ENCODE peak calls at places on chromosomes 7 and 10, in five cellular contexts. One of them, this sample, is unnamed. For H3K4me1, the result is how much of the 10 kb centered on the place peaks cover.

GRCh38 chr10:95539560-95540284 is 21.4 kb downstream of the SORBS1 start:
- DNase-seq in psoas muscle: no peak
- DNase-seq in heart left ventricle: no peak
- DNase-seq in CD8-positive, alpha-beta memory T cell: no peak
- DNase-seq in endothelial cell of umbilical vein: no peak
- DNase-seq in this sample: no peak

GRCh38 chr10:77511498-77512218 is 126.0 kb downstream of the KCNMA1 start:
- DNase-seq in psoas muscle: no peak
- DNase-seq in heart left ventricle: no peak
- DNase-seq in CD8-positive, alpha-beta memory T cell: no peak
- DNase-seq in endothelial cell of umbilical vein: no peak
- DNase-seq in this sample: no peak

GRCh38 chr7:44727346-44728262 is 21.0 kb upstream of the ZMIZ2 start:
- DNase-seq in psoas muscle: no peak
- DNase-seq in heart left ventricle: no peak
- DNase-seq in CD8-positive, alpha-beta memory T cell: no peak
- DNase-seq in endothelial cell of umbilical vein: peak
- DNase-seq in this sample: no peak

GRCh38 chr10:12634532-12634931 is 285.2 kb downstream of the CAMK1D start:
- DNase-seq in psoas muscle: peak
- DNase-seq in heart left ventricle: no peak
- DNase-seq in CD8-positive, alpha-beta memory T cell: no peak
- DNase-seq in endothelial cell of umbilical vein: no peak
- DNase-seq in this sample: no peak

GRCh38 chr10:127649642-127650041 is 87.3 kb upstream of the FOXI2 start:
- DNase-seq in psoas muscle: no peak
- DNase-seq in heart left ventricle: no peak
- DNase-seq in CD8-positive, alpha-beta memory T cell: no peak
- DNase-seq in endothelial cell of umbilical vein: peak
- DNase-seq in this sample: no peak

GRCh38 chr7:151491859-151492258 is 27.8 kb downstream of the RHEB start:
- DNase-seq in psoas muscle: no peak
- DNase-seq in heart left ventricle: no peak
- DNase-seq in CD8-positive, alpha-beta memory T cell: no peak
- DNase-seq in endothelial cell of umbilical vein: no peak
- DNase-seq in this sample: no peak

GRCh38 chr10:23197416-23197861 is 5.3 kb downstream of the PTF1A start:
- DNase-seq in psoas muscle: no peak
- DNase-seq in heart left ventricle: no peak
- DNase-seq in CD8-positive, alpha-beta memory T cell: no peak
- DNase-seq in endothelial cell of umbilical vein: no peak
- DNase-seq in this sample: no peak

GRCh38 chr10:11095374-11095785 is 77.7 kb downstream of the CELF2 start:
- DNase-seq in psoas muscle: no peak
- DNase-seq in heart left ventricle: no peak
- DNase-seq in CD8-positive, alpha-beta memory T cell: no peak
- DNase-seq in endothelial cell of umbilical vein: no peak
- DNase-seq in this sample: no peak

GRCh38 chr10:93462881-93463280 is 19.3 kb downstream of the MYOF start:
- DNase-seq in psoas muscle: no peak
- DNase-seq in heart left ventricle: no peak
- DNase-seq in CD8-positive, alpha-beta memory T cell: no peak
- DNase-seq in endothelial cell of umbilical vein: peak
- DNase-seq in this sample: peak

GRCh38 chr7:32335107-32335506 is 155.1 kb downstream of the LSM5 start:
- DNase-seq in psoas muscle: no peak
- DNase-seq in heart left ventricle: no peak
- DNase-seq in CD8-positive, alpha-beta memory T cell: no peak
- DNase-seq in endothelial cell of umbilical vein: no peak
- DNase-seq in this sample: no peak

GRCh38 chr7:75843470-75844116 is 30.0 kb upstream of the CCL24 start:
- DNase-seq in psoas muscle: no peak
- DNase-seq in heart left ventricle: no peak
- DNase-seq in CD8-positive, alpha-beta memory T cell: no peak
- DNase-seq in endothelial cell of umbilical vein: no peak
- DNase-seq in this sample: no peak

GRCh38 chr10:43940898-43941777 is 292.5 kb upstream of the ZNF32 start:
- DNase-seq in psoas muscle: no peak
- DNase-seq in heart left ventricle: no peak
- DNase-seq in CD8-positive, alpha-beta memory T cell: no peak
- DNase-seq in endothelial cell of umbilical vein: no peak
- DNase-seq in this sample: no peak

GRCh38 chr10:126969310-126969709 is 64.1 kb downstream of the DOCK1 start:
- DNase-seq in psoas muscle: no peak
- DNase-seq in heart left ventricle: no peak
- DNase-seq in CD8-positive, alpha-beta memory T cell: no peak
- DNase-seq in endothelial cell of umbilical vein: no peak
- DNase-seq in this sample: no peak

GRCh38 chr10:59047180-59047579 is 129.3 kb upstream of the PHYHIPL start:
- DNase-seq in psoas muscle: no peak
- DNase-seq in heart left ventricle: no peak
- DNase-seq in CD8-positive, alpha-beta memory T cell: no peak
- DNase-seq in endothelial cell of umbilical vein: no peak
- DNase-seq in this sample: no peak

GRCh38 chr7:34136698-34137097 is 231.4 kb downstream of the BMPER start:
- DNase-seq in psoas muscle: no peak
- DNase-seq in heart left ventricle: no peak
- DNase-seq in CD8-positive, alpha-beta memory T cell: no peak
- DNase-seq in endothelial cell of umbilical vein: no peak
- DNase-seq in this sample: no peak

GRCh38 chr7:29299986-29300609 is 105.5 kb downstream of the CHN2 start:
- DNase-seq in psoas muscle: no peak
- DNase-seq in heart left ventricle: no peak
- DNase-seq in CD8-positive, alpha-beta memory T cell: no peak
- DNase-seq in endothelial cell of umbilical vein: no peak
- DNase-seq in this sample: no peak

GRCh38 chr7:24732646-24733413 is 24.4 kb downstream of the GSDME start:
- DNase-seq in psoas muscle: no peak
- DNase-seq in heart left ventricle: no peak
- DNase-seq in CD8-positive, alpha-beta memory T cell: no peak
- DNase-seq in endothelial cell of umbilical vein: no peak
- DNase-seq in this sample: no peak

GRCh38 chr10:125692246-125692931 is 9.4 kb upstream of the TEX36 start:
- DNase-seq in psoas muscle: no peak
- DNase-seq in heart left ventricle: no peak
- DNase-seq in CD8-positive, alpha-beta memory T cell: no peak
- DNase-seq in endothelial cell of umbilical vein: no peak
- DNase-seq in this sample: no peak

GRCh38 chr7:52547301-52547920 is 488.0 kb upstream of the POM121L12 start:
- DNase-seq in psoas muscle: no peak
- DNase-seq in heart left ventricle: no peak
- DNase-seq in CD8-positive, alpha-beta memory T cell: no peak
- DNase-seq in endothelial cell of umbilical vein: no peak
- DNase-seq in this sample: no peak

GRCh38 chr7:114789942-114790341 is 132.0 kb upstream of the MDFIC start:
- DNase-seq in psoas muscle: no peak
- DNase-seq in heart left ventricle: no peak
- DNase-seq in CD8-positive, alpha-beta memory T cell: no peak
- DNase-seq in endothelial cell of umbilical vein: peak
- DNase-seq in this sample: no peak

GRCh38 chr7:7858559-7858958 is 110.0 kb upstream of the GLCCI1 start:
- DNase-seq in psoas muscle: no peak
- DNase-seq in heart left ventricle: no peak
- DNase-seq in CD8-positive, alpha-beta memory T cell: no peak
- DNase-seq in endothelial cell of umbilical vein: peak
- DNase-seq in this sample: no peak

GRCh38 chr10:80462986-80463741 is 9.1 kb downstream of the TSPAN14 start:
- DNase-seq in psoas muscle: no peak
- DNase-seq in heart left ventricle: no peak
- DNase-seq in CD8-positive, alpha-beta memory T cell: no peak
- DNase-seq in endothelial cell of umbilical vein: peak
- DNase-seq in this sample: no peak

GRCh38 chr7:154677454-154677853 is 325.5 kb downstream of the PAXIP1 start:
- DNase-seq in psoas muscle: no peak
- DNase-seq in heart left ventricle: no peak
- DNase-seq in CD8-positive, alpha-beta memory T cell: no peak
- DNase-seq in endothelial cell of umbilical vein: no peak
- DNase-seq in this sample: peak

GRCh38 chr7:26620352-26620751 is 244.0 kb downstream of the SKAP2 start:
- DNase-seq in psoas muscle: peak
- DNase-seq in heart left ventricle: no peak
- DNase-seq in CD8-positive, alpha-beta memory T cell: no peak
- DNase-seq in endothelial cell of umbilical vein: no peak
- DNase-seq in this sample: no peak

GRCh38 chr10:84530724-84531325 is 202.4 kb downstream of the CCSER2 start:
- DNase-seq in psoas muscle: no peak
- DNase-seq in heart left ventricle: no peak
- DNase-seq in CD8-positive, alpha-beta memory T cell: no peak
- DNase-seq in endothelial cell of umbilical vein: no peak
- DNase-seq in this sample: no peak

GRCh38 chr7:114212753-114213439 is 201.7 kb upstream of the FOXP2 start:
- DNase-seq in psoas muscle: no peak
- DNase-seq in heart left ventricle: no peak
- DNase-seq in CD8-positive, alpha-beta memory T cell: no peak
- DNase-seq in endothelial cell of umbilical vein: no peak
- DNase-seq in this sample: no peak

GRCh38 chr10:74500806-74501205 is 325.6 kb upstream of the KAT6B start:
- DNase-seq in psoas muscle: no peak
- DNase-seq in heart left ventricle: no peak
- DNase-seq in CD8-positive, alpha-beta memory T cell: no peak
- DNase-seq in endothelial cell of umbilical vein: peak
- DNase-seq in this sample: no peak

GRCh38 chr10:86100581-86101061 is 266.0 kb downstream of the GRID1 start:
- DNase-seq in psoas muscle: no peak
- DNase-seq in heart left ventricle: no peak
- DNase-seq in CD8-positive, alpha-beta memory T cell: no peak
- DNase-seq in endothelial cell of umbilical vein: no peak
- DNase-seq in this sample: no peak

DNA sequence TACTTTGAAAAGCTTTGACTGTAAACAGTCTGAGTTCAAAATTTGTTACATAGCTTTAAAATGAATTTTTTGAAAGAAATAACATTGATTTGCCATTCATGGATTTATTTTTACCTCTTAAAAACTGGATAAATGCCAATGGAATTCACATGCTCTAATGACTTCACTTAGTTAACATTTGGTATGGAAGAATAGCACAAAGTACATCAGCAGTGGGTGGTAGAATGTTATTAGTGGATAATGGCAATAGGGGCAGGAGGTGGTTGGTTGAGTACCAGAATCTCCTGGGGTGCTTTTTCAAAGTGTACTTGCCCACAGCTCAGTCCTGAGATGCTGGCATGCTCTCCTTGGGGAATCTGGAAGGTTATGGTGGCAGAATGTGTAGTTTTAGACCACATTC is 4.7 kb downstream of the PPP1R9A start:
- DNase-seq in psoas muscle: no peak
- DNase-seq in heart left ventricle: no peak
- DNase-seq in CD8-positive, alpha-beta memory T cell: no peak
- DNase-seq in endothelial cell of umbilical vein: no peak
- DNase-seq in this sample: no peak
- H3K4me1 ChIP-seq in psoas muscle: under half
- H3K4me1 ChIP-seq in heart left ventricle: under half
- H3K4me1 ChIP-seq in CD8-positive, alpha-beta memory T cell: under half
- H3K4me1 ChIP-seq in endothelial cell of umbilical vein: under half
- H3K4me1 ChIP-seq in this sample: under half

GRCh38 chr10:119538632-119539358 is 3.7 kb downstream of the RGS10 start:
- DNase-seq in psoas muscle: no peak
- DNase-seq in heart left ventricle: no peak
- DNase-seq in CD8-positive, alpha-beta memory T cell: peak
- DNase-seq in endothelial cell of umbilical vein: no peak
- DNase-seq in this sample: no peak

GRCh38 chr10:119541046-119541445 is 1.5 kb downstream of the RGS10 start:
- DNase-seq in psoas muscle: no peak
- DNase-seq in heart left ventricle: no peak
- DNase-seq in CD8-positive, alpha-beta memory T cell: peak
- DNase-seq in endothelial cell of umbilical vein: no peak
- DNase-seq in this sample: no peak

GRCh38 chr10:119537953-119538630 is 4.4 kb downstream of the RGS10 start:
- DNase-seq in psoas muscle: no peak
- DNase-seq in heart left ventricle: no peak
- DNase-seq in CD8-positive, alpha-beta memory T cell: no peak
- DNase-seq in endothelial cell of umbilical vein: no peak
- DNase-seq in this sample: no peak

GRCh38 chr10:119540038-119540437 is 2.5 kb downstream of the RGS10 start:
- DNase-seq in psoas muscle: no peak
- DNase-seq in heart left ventricle: no peak
- DNase-seq in CD8-positive, alpha-beta memory T cell: no peak
- DNase-seq in endothelial cell of umbilical vein: no peak
- DNase-seq in this sample: no peak

DNA sequence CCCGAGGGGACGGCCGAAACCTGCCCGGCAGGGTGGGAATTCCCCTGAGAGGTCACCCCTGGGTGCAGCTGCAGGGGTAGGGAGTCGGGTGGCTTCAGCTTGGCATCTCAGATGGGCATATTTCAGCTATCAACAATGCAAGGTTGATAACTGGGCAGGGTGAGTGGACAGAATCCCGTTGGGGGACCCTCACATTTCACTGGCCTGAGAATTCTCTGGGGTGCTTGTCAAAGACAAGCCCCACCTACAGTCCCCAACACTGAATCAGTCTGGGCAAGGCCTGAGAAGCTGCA is 3.2 kb downstream of the RGS10 start:
- DNase-seq in psoas muscle: no peak
- DNase-seq in heart left ventricle: no peak
- DNase-seq in CD8-positive, alpha-beta memory T cell: no peak
- DNase-seq in endothelial cell of umbilical vein: no peak
- DNase-seq in this sample: no peak
- H3K4me1 ChIP-seq in psoas muscle: under half
- H3K4me1 ChIP-seq in heart left ventricle: under half
- H3K4me1 ChIP-seq in CD8-positive, alpha-beta memory T cell: half or more
- H3K4me1 ChIP-seq in endothelial cell of umbilical vein: under half
- H3K4me1 ChIP-seq in this sample: under half

DNA sequence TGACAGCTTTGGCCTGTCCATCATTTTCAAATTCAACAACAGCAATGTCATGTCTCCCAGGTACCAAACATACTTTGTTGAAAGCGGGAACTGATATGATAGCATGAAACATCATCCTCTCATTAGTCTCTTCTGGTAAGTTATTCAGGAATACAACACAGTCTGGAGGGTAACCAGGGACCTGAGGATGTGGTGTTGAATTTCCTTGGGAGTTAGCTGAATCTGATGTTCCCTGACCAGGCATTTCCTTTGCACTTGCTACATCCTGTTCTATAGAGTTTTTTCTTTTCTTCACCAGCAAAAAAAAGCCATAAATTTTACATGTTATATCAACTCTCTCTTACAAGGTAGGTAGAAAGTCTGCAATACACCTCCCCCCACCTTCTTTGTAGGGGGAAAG is 97.8 kb upstream of the AFAP1L2 start:
- DNase-seq in psoas muscle: no peak
- DNase-seq in heart left ventricle: no peak
- DNase-seq in CD8-positive, alpha-beta memory T cell: no peak
- DNase-seq in endothelial cell of umbilical vein: peak
- DNase-seq in this sample: no peak
- H3K4me1 ChIP-seq in psoas muscle: under half
- H3K4me1 ChIP-seq in heart left ventricle: under half
- H3K4me1 ChIP-seq in CD8-positive, alpha-beta memory T cell: half or more
- H3K4me1 ChIP-seq in endothelial cell of umbilical vein: under half
- H3K4me1 ChIP-seq in this sample: under half

GRCh38 chr10:13711281-13711680 is 124.5 kb downstream of the PRPF18 start:
- DNase-seq in psoas muscle: no peak
- DNase-seq in heart left ventricle: no peak
- DNase-seq in CD8-positive, alpha-beta memory T cell: no peak
- DNase-seq in endothelial cell of umbilical vein: no peak
- DNase-seq in this sample: no peak
- H3K4me1 ChIP-seq in psoas muscle: under half
- H3K4me1 ChIP-seq in heart left ventricle: under half
- H3K4me1 ChIP-seq in CD8-positive, alpha-beta memory T cell: under half
- H3K4me1 ChIP-seq in endothelial cell of umbilical vein: half or more
- H3K4me1 ChIP-seq in this sample: under half